ENCODE peak calls at places on chromosomes 3 and 15, in four cellular contexts. A is nephron progenitor cell, K is DMS 273 treated with DMSO at 0.1 percent for 48 hours, Y is lower leg skin. R is an unnamed sample.
A peak's percentile ranks its signal among the peaks of the same experiment; 100 is the strongest.

GRCh38 chr15:74674161-74674560 is 21.7 kb downstream of the EDC3 start:
- DNase-seq in A (no peak), K (no peak), Y (no peak), R (no peak)

GRCh38 chr3:195045481-195045880 is 225.5 kb downstream of the XXYLT1 start:
- DNase-seq in Y (peak; percentile 74), A (no peak), K (no peak), R (no peak)

GRCh38 chr3:40920041-40920440 is 279.3 kb upstream of the CTNNB1 start:
- DNase-seq in Y (no peak), A (no peak), K (no peak), R (no peak)

GRCh38 chr15:28921925-28922711 is 36.3 kb downstream of the APBA2 start:
- DNase-seq in Y (no peak), A (no peak), K (no peak), R (no peak)

GRCh38 chr3:36597422-36597821 is 166.9 kb downstream of the DCLK3 start:
- DNase-seq in Y (no peak), K (no peak), A (no peak), R (no peak)

GRCh38 chr3:134009345-134010000 is 20.3 kb downstream of the SLCO2A1 start:
- DNase-seq in K (no peak), Y (no peak), A (no peak), R (no peak)

GRCh38 chr3:73350988-73351387 is 273.8 kb downstream of the PDZRN3 start:
- DNase-seq in Y (no peak), K (no peak), A (no peak), R (no peak)

GRCh38 chr15:29889545-29890329 is 67.5 kb upstream of the TJP1 start:
- DNase-seq in K (no peak), A (no peak), Y (no peak), R (no peak)

GRCh38 chr3:127588675-127589577 is 1.6 kb downstream of the TPRA1 start:
- DNase-seq in A (peak; percentile 29), K (no peak), Y (no peak), R (no peak)